ENCODE peak calls at places on chromosomes 5 and 9, in five cellular contexts. T is effector memory CD4-positive, alpha-beta T cell; G is DND-41; L is right atrium auricular region; P is AG04450. R is an unnamed sample.

GRCh38 chr9:3292311-3292710 is 233.5 kb downstream of the RFX3 start:
- DNase-seq in P (peak), L (no peak), G (no peak), T (no peak), R (no peak)

GRCh38 chr5:125349432-125349831 is 603.0 kb upstream of the ZNF608 start:
- DNase-seq in L (no peak), T (no peak), P (no peak), G (no peak), R (no peak)

GRCh38 chr9:77011973-77012817 is 7.3 kb upstream of the FOXB2 start:
- DNase-seq in G (peak), L (peak), P (no peak), T (no peak), R (peak)

GRCh38 chr5:159850192-159850573 is 66.1 kb upstream of the ADRA1B start:
- DNase-seq in G (no peak), L (no peak), P (peak), T (no peak), R (no peak)

GRCh38 chr9:16575142-16575877 is 295.2 kb downstream of the BNC2 start:
- DNase-seq in G (no peak), L (no peak), T (no peak), P (no peak), R (no peak)

GRCh38 chr9:128828267-128828666 is 1.3 kb downstream of the SPOUT1 start:
- DNase-seq in P (no peak), L (no peak), T (no peak), G (no peak), R (no peak)

GRCh38 chr5:98568336-98568735 is 205.1 kb upstream of the RGMB start:
- DNase-seq in P (no peak), L (no peak), T (no peak), G (no peak), R (no peak)

GRCh38 chr5:1228121-1228520 is 2.9 kb downstream of the SLC6A18 start:
- DNase-seq in P (no peak), T (no peak), G (no peak), L (no peak), R (no peak)

GRCh38 chr5:177447066-177447610 is 524 bp downstream of the PRR7 start:
- DNase-seq in G (peak), T (peak), L (no peak), P (no peak), R (no peak)

GRCh38 chr9:16830806-16831205 is 39.7 kb downstream of the BNC2 start:
- DNase-seq in G (no peak), T (no peak), L (no peak), P (no peak), R (no peak)

GRCh38 chr9:7342229-7342628 is 457.3 kb downstream of the DMAC1 start:
- DNase-seq in T (no peak), L (no peak), G (no peak), P (no peak), R (no peak)

GRCh38 chr5:180339583-180340183 is 13.5 kb downstream of the GFPT2 start:
- DNase-seq in P (no peak), G (no peak), L (no peak), T (no peak), R (no peak)

GRCh38 chr5:88952344-88952743 is 69.4 kb upstream of the MEF2C start:
- DNase-seq in L (no peak), P (peak), G (no peak), T (no peak), R (no peak)

GRCh38 chr9:112145886-112146285 is 29.2 kb downstream of the SUSD1 start:
- DNase-seq in G (no peak), P (no peak), L (no peak), T (no peak), R (no peak)

GRCh38 chr5:59759600-59760357 is 133.7 kb downstream of the PDE4D start:
- DNase-seq in G (no peak), P (no peak), T (no peak), L (no peak), R (no peak)

GRCh38 chr5:77518304-77518703 is 26.2 kb upstream of the WDR41 start:
- DNase-seq in T (no peak), L (no peak), G (no peak), P (no peak), R (no peak)

GRCh38 chr5:76082790-76083554 is at the start of gene SV2C:
- DNase-seq in G (no peak), T (no peak), L (no peak), P (no peak), R (no peak)

GRCh38 chr5:150485770-150486401 is 22.0 kb upstream of the NDST1 start:
- DNase-seq in L (no peak), P (no peak), T (peak), G (no peak), R (no peak)

GRCh38 chr5:150481972-150482406 is 25.9 kb upstream of the NDST1 start:
- DNase-seq in G (no peak), T (no peak), P (no peak), L (no peak), R (no peak)

GRCh38 chr5:150487199-150488061 is 20.5 kb upstream of the NDST1 start:
- DNase-seq in T (no peak), L (no peak), P (no peak), G (no peak), R (no peak)

GRCh38 chr5:150486402-150487198 is 21.3 kb upstream of the NDST1 start:
- DNase-seq in P (no peak), G (no peak), T (peak), L (no peak), R (no peak)

DNA sequence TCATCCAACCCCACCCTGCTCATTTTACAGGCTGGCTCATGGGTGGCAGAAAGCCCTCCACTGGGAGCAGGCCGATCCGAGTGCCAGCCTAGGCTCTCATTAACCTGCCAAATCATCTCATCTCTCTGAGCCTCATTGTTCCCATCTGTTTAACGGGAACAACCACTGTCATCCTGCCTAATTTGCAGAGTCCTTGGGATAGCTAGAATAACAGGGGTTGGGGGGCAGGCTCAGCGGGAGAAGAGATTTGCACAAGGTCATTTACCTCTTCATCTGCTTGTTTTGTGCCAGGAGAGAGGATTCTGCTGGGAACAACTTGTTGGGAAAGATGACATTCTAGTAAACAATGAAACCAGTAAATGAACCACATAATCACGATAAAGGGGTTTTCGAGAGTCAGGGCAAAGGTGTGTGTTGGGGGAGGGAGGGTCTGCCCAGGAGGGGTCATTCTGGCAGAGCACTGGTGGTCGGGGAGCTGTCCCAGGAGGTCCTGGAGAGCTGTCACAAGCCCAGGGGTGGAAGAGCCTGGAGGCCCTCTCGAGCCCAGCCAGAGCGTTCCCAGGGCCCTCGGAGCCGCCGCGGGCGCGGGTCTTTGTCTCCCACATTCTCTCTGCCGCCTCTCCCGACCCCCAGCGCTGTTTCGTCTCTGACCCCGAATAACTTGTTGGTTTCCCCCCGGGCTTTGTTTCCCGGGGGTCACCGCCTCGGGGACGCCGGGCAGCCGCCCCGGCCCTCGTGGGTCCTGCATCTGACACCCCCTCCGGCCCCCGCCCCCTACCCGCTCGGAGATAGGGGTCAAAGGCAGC is 22.8 kb upstream of the NDST1 start:
- DNase-seq in L (no peak), P (no peak), G (no peak), T (no peak), R (no peak)
- H3K27ac ChIP-seq in L (peak), P (peak), G (no peak), T (no peak), R (peak)

DNA sequence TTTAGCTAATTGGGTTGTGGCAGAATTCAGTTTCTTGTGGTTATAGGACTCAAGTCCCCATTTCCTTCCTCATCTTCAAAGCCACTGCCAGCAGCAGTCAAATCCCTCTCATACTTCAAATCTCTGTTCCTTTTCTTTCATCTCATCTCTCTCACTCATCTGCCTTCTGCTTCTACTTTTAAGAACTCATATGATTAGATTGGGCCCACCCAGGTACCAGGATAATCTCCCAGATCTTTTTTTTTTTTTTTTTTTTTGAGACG is 8.0 kb upstream of the REEP5 start:
- DNase-seq in T (no peak), G (peak), L (no peak), P (no peak), R (peak)
- H3K27ac ChIP-seq in T (no peak), G (peak), L (no peak), P (no peak), R (no peak)

GRCh38 chr9:131706608-131706970 is 33.3 kb downstream of the RAPGEF1 start:
- DNase-seq in P (no peak), G (no peak), T (no peak), L (no peak), R (no peak)
- H3K27ac ChIP-seq in P (no peak), G (no peak), T (no peak), L (peak), R (no peak)

GRCh38 chr9:95729066-95729465 is 146.4 kb upstream of the ERCC6L2 start:
- DNase-seq in L (no peak), G (no peak), P (no peak), T (no peak), R (no peak)
- H3K27ac ChIP-seq in L (no peak), G (no peak), P (no peak), T (no peak), R (no peak)